ENCODE peak calls at places on chromosomes 12 and 14, in ten cellular contexts. F is epithelial cell of proximal tubule; V is Panc1; N is amniotic stem cell; C is NCI-H446 treated with DMSO at 0.1 percent for 48 hours; X is T-helper 1 cell; I is mucosa of descending colon; A is LoVo; Z is activated naive CD4-positive, alpha-beta T cell treated with anti-CD3 and anti-CD28 coated beads, Interleukin-2, amount 10 ng/mL, durations not matched to agents 7 days and 5 days; J is renal cortical epithelial cell. U is an unnamed sample.

GRCh38 chr12:111413442-111414086 is 7.8 kb downstream of the SH2B3 start:
- DNase-seq in F (no peak), V (no peak), N (no peak), C (no peak), X (no peak), I (peak), A (peak), Z (no peak), J (peak), U (no peak)

GRCh38 chr12:118107026-118107425 is 3.2 kb upstream of the VSIG10 start:
- DNase-seq in F (no peak), V (no peak), N (no peak), C (no peak), X (no peak), I (no peak), A (peak), Z (no peak), J (no peak), U (no peak)

GRCh38 chr12:121590476-121591143 is 9.8 kb upstream of the KDM2B start:
- DNase-seq in F (no peak), V (no peak), N (no peak), C (no peak), X (peak), I (no peak), A (no peak), Z (peak), J (peak), U (no peak)

GRCh38 chr14:34018564-34019244 is 67.8 kb upstream of the EGLN3 start:
- DNase-seq in F (no peak), V (no peak), N (no peak), C (no peak), X (no peak), I (no peak), A (no peak), Z (no peak), J (no peak), U (no peak)

GRCh38 chr14:72611956-72612500 is 281.9 kb downstream of the DPF3 start:
- DNase-seq in F (no peak), V (no peak), N (no peak), C (no peak), X (no peak), I (no peak), A (no peak), Z (no peak), J (no peak), U (no peak)

GRCh38 chr14:64946310-64947045 is 3.9 kb upstream of the GPX2 start:
- DNase-seq in F (no peak), V (no peak), N (no peak), C (no peak), X (no peak), I (no peak), A (no peak), Z (no peak), J (no peak), U (no peak)

GRCh38 chr12:118884226-118884625 is 97.1 kb upstream of the SRRM4 start:
- DNase-seq in F (no peak), V (no peak), N (no peak), C (no peak), X (no peak), I (no peak), A (no peak), Z (no peak), J (no peak), U (no peak)

GRCh38 chr14:78737606-78738005 is 567.4 kb downstream of the NRXN3 start:
- DNase-seq in F (no peak), V (no peak), N (no peak), C (no peak), X (no peak), I (no peak), A (no peak), Z (no peak), J (no peak), U (no peak)

GRCh38 chr12:77510985-77511384 is 319.7 kb upstream of the NAV3 start:
- DNase-seq in F (no peak), V (no peak), N (no peak), C (no peak), X (no peak), I (no peak), A (no peak), Z (no peak), J (no peak), U (no peak)

GRCh38 chr14:88233915-88234314 is 89.2 kb downstream of the KCNK10 start:
- DNase-seq in F (no peak), V (no peak), N (no peak), C (no peak), X (no peak), I (no peak), A (no peak), Z (no peak), J (no peak), U (no peak)

GRCh38 chr12:52264435-52264825 is 10.0 kb upstream of the KRT86 start:
- DNase-seq in F (no peak), V (no peak), N (no peak), C (no peak), X (no peak), I (no peak), A (no peak), Z (peak), J (no peak), U (no peak)

GRCh38 chr12:130157998-130158774 is 4.1 kb upstream of the FZD10 start:
- DNase-seq in F (no peak), V (no peak), N (no peak), C (no peak), X (no peak), I (no peak), A (no peak), Z (no peak), J (no peak), U (no peak)

GRCh38 chr14:81435578-81436295 is 35.6 kb upstream of the STON2 start:
- DNase-seq in F (peak), V (no peak), N (no peak), C (peak), X (no peak), I (peak), A (peak), Z (peak), J (peak), U (no peak)

GRCh38 chr14:35277179-35277578 is 15.0 kb upstream of the PSMA6 start:
- DNase-seq in F (no peak), V (no peak), N (no peak), C (no peak), X (no peak), I (no peak), A (no peak), Z (no peak), J (no peak), U (no peak)

GRCh38 chr12:101933866-101934514 is 56.6 kb downstream of the DRAM1 start:
- DNase-seq in F (no peak), V (no peak), N (no peak), C (no peak), X (no peak), I (no peak), A (no peak), Z (no peak), J (no peak), U (no peak)

GRCh38 chr14:59998575-59998974 is 78.6 kb downstream of the LRRC9 start:
- DNase-seq in F (no peak), V (no peak), N (no peak), C (no peak), X (no peak), I (no peak), A (no peak), Z (no peak), J (no peak), U (no peak)

GRCh38 chr14:106442857-106443256 is 916.5 kb downstream of the TMEM121 start:
- DNase-seq in F (no peak), V (no peak), N (no peak), C (no peak), X (no peak), I (no peak), A (peak), Z (peak), J (no peak), U (no peak)

GRCh38 chr14:69423279-69423678 is 24.8 kb downstream of the SLC39A9 start:
- DNase-seq in F (no peak), V (no peak), N (no peak), C (no peak), X (no peak), I (no peak), A (no peak), Z (no peak), J (no peak), U (no peak)

GRCh38 chr12:3213171-3213570 is 136.0 kb downstream of the TSPAN9 start:
- DNase-seq in F (no peak), V (no peak), N (no peak), C (no peak), X (no peak), I (no peak), A (no peak), Z (no peak), J (no peak), U (no peak)

GRCh38 chr14:100554082-100554677 is 33.0 kb downstream of the BEGAIN start:
- DNase-seq in F (no peak), V (no peak), N (no peak), C (no peak), X (no peak), I (peak), A (peak), Z (peak), J (peak), U (no peak)

GRCh38 chr14:85531594-85532391 is 1.8 kb downstream of the FLRT2 start:
- DNase-seq in F (no peak), V (no peak), N (peak), C (no peak), X (no peak), I (peak), A (no peak), Z (no peak), J (no peak), U (no peak)

GRCh38 chr12:15830538-15830937 is 41.4 kb upstream of the EPS8 start:
- DNase-seq in F (no peak), V (no peak), N (no peak), C (no peak), X (no peak), I (no peak), A (no peak), Z (no peak), J (no peak), U (no peak)

GRCh38 chr14:37369446-37369845 is 171.7 kb downstream of the MIPOL1 start:
- DNase-seq in F (no peak), V (no peak), N (no peak), C (no peak), X (no peak), I (no peak), A (no peak), Z (no peak), J (no peak), U (no peak)

GRCh38 chr14:98685725-98686124 is 586.3 kb downstream of the BCL11B start:
- DNase-seq in F (no peak), V (no peak), N (no peak), C (no peak), X (no peak), I (no peak), A (no peak), Z (no peak), J (no peak), U (no peak)

U was measured in glomerular endothelial cell.